ENCODE peak calls at places on chromosomes 16 and 17, in six cellular contexts. Q, W, U, P, N and M are unnamed samples.

GRCh38 chr17:75295220-75296158 is 6.3 kb upstream of the SLC25A19 start:
- DNase-seq in Q (no peak), W (no peak), U (peak; percentile 73), P (peak; percentile 69), N (no peak), M (no peak)

GRCh38 chr17:62100050-62100449 is 35.0 kb upstream of the MED13 start:
- DNase-seq in Q (no peak), W (no peak), U (no peak), P (no peak), N (no peak), M (no peak)

GRCh38 chr17:75689441-75689873 is 22.3 kb downstream of the SAP30BP start:
- DNase-seq in Q (no peak), W (no peak), U (peak; percentile 37), P (peak; percentile 80), N (peak; percentile 11), M (no peak)

GRCh38 chr17:51260960-51261958 is 913 bp downstream of the UTP18 start:
- DNase-seq in Q (no peak), W (peak; percentile 57), U (peak; percentile 79), P (peak; percentile 77), N (peak; percentile 88), M (no peak)

GRCh38 chr16:85598141-85598540 is 15.0 kb upstream of the GSE1 start:
- DNase-seq in Q (no peak), W (no peak), U (no peak), P (no peak), N (no peak), M (no peak)

GRCh38 chr17:79622201-79622601 is 11.3 kb upstream of the RBFOX3 start:
- DNase-seq in Q (no peak), W (peak; percentile 4), U (no peak), P (no peak), N (peak; percentile 22), M (no peak)

GRCh38 chr17:20935740-20936139 is 107.1 kb downstream of the USP22 start:
- DNase-seq in Q (peak; percentile 83), W (no peak), U (no peak), P (no peak), N (no peak), M (no peak)

GRCh38 chr16:72886366-72886974 is 161.5 kb downstream of the ZFHX3 start:
- DNase-seq in Q (no peak), W (no peak), U (no peak), P (no peak), N (no peak), M (no peak)

GRCh38 chr17:17609121-17609520 is 17.6 kb upstream of the PEMT start:
- DNase-seq in Q (no peak), W (no peak), U (no peak), P (no peak), N (no peak), M (no peak)

GRCh38 chr16:75108792-75109731 is 7.5 kb downstream of the LDHD start:
- DNase-seq in Q (peak; percentile 90), W (peak; percentile 82), U (no peak), P (peak; percentile 92), N (peak; percentile 76), M (peak; percentile 72)

GRCh38 chr16:9447195-9447551 is 355.7 kb downstream of the HAPSTR1 start:
- DNase-seq in Q (no peak), W (peak; percentile 74), U (no peak), P (no peak), N (no peak), M (no peak)

GRCh38 chr17:65362826-65363225 is 198.6 kb downstream of the AXIN2 start:
- DNase-seq in Q (no peak), W (no peak), U (no peak), P (no peak), N (no peak), M (no peak)

GRCh38 chr16:79009911-79010310 is 590.6 kb downstream of the MAF start:
- DNase-seq in Q (no peak), W (no peak), U (no peak), P (no peak), N (no peak), M (no peak)

GRCh38 chr17:73552300-73553088 is 91.8 kb downstream of the SDK2 start:
- DNase-seq in Q (no peak), W (no peak), U (no peak), P (no peak), N (no peak), M (no peak)

GRCh38 chr16:26992661-26993365 is 73.9 kb upstream of the C16orf82 start:
- DNase-seq in Q (no peak), W (no peak), U (no peak), P (no peak), N (no peak), M (no peak)

GRCh38 chr16:77406680-77407079 is 28.2 kb downstream of the ADAMTS18 start:
- DNase-seq in Q (no peak), W (no peak), U (no peak), P (no peak), N (no peak), M (no peak)

GRCh38 chr17:44097110-44097810 is 26.2 kb downstream of the HDAC5 start:
- DNase-seq in Q (peak; percentile 58), W (peak; percentile 79), U (no peak), P (no peak), N (no peak), M (no peak)

GRCh38 chr16:88287219-88287618 is 95.5 kb upstream of the ZNF469 start:
- DNase-seq in Q (no peak), W (no peak), U (no peak), P (peak; percentile 77), N (no peak), M (no peak)

GRCh38 chr17:62750502-62751349 is 57.4 kb downstream of the MARCHF10 start:
- DNase-seq in Q (peak; percentile 24), W (no peak), U (no peak), P (no peak), N (no peak), M (no peak)

GRCh38 chr17:72479113-72479512 is 358.3 kb downstream of the SOX9 start:
- DNase-seq in Q (no peak), W (no peak), U (no peak), P (no peak), N (no peak), M (no peak)

GRCh38 chr16:7458144-7458543 is 125.5 kb downstream of the RBFOX1 start:
- DNase-seq in Q (no peak), W (no peak), U (no peak), P (no peak), N (no peak), M (no peak)

GRCh38 chr17:6187836-6188235 is 117.7 kb downstream of the WSCD1 start:
- DNase-seq in Q (peak; percentile 5), W (no peak), U (no peak), P (no peak), N (no peak), M (no peak)

GRCh38 chr17:6184508-6184907 is 114.3 kb downstream of the WSCD1 start:
- DNase-seq in Q (no peak), W (no peak), U (no peak), P (no peak), N (no peak), M (no peak)

GRCh38 chr17:6191405-6192095 is 121.4 kb downstream of the WSCD1 start:
- DNase-seq in Q (no peak), W (no peak), U (no peak), P (no peak), N (no peak), M (no peak)

DNA sequence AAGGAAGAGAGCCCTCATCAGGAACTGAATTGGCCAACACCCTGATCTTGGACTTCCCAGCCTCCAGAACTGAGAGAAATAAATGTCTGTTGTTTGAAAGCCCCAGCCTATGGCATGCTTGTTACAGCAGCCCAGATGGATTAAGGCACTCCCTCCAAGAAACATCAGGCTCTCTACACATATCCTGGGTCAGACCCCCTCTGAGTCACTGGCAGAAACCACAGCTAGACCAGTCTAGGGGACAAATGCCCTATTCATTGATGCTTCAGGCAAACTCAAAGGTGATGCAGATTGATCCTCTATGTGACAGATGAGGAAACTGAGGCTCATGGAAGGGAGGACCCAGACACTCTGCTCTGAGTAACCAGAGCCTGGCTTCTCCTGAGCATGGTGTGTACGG is 116.8 kb downstream of the WSCD1 start:
- DNase-seq in Q (no peak), W (no peak), U (no peak), P (no peak), N (no peak), M (no peak)
- TF ChIP-seq CTCF in Q (no peak), W (no peak), U (no peak), P (no peak), N (no peak), M (no peak)

GRCh38 chr17:66971730-66972441 is 7.4 kb downstream of the CACNG4 start:
- DNase-seq in Q (no peak), W (no peak), U (no peak), P (no peak), N (no peak), M (no peak)
- TF ChIP-seq CTCF in Q (no peak), W (no peak), U (no peak), P (no peak), N (no peak), M (no peak)

DNA sequence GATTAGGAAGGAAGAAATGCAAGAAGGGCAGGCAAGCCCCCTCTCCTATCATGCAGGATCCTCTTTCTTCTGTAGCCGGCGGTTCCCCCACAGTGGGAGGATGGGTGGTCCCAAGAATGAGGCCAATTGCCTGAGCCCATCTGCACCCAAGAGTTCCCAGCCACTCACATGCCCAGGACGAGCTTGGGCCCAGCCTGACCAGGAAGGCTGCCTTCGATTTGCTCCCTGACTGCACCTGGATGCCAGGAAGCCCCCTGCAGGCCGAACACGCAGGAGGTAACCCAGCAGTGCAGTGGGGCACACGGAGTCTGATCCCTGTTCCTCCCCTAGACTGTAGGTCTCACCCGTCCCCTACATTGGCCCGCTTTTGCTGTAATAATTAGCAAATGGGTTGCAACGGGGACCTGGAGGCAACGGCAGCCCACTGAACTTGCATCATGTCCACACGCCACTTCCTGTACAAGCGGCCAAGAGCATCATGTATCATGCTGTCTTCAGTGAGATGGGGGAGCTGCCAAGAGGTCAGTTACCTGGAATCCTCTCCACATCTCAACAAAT is 67.5 kb downstream of the AMFR start:
- DNase-seq in Q (no peak), W (peak; percentile 15), U (peak; percentile 19), P (no peak), N (peak; percentile 28), M (no peak)
- TF ChIP-seq CTCF in Q (no peak), W (no peak), U (no peak), P (no peak), N (no peak), M (no peak)

GRCh38 chr17:82014971-82015310 is 7.7 kb downstream of the CENPX start:
- DNase-seq in Q (no peak), W (no peak), U (no peak), P (no peak), N (no peak), M (no peak)

GRCh38 chr17:82013772-82014321 is 8.8 kb downstream of the CENPX start:
- DNase-seq in Q (no peak), W (peak; percentile 56), U (no peak), P (no peak), N (no peak), M (no peak)

GRCh38 chr17:82015311-82015971 is 7.2 kb downstream of the CENPX start:
- DNase-seq in Q (no peak), W (no peak), U (no peak), P (no peak), N (no peak), M (no peak)

GRCh38 chr17:82013341-82013740 is 9.3 kb downstream of the CENPX start:
- DNase-seq in Q (no peak), W (peak; percentile 48), U (no peak), P (no peak), N (no peak), M (no peak)

GRCh38 chr17:82014432-82014831 is 8.2 kb downstream of the CENPX start:
- DNase-seq in Q (no peak), W (no peak), U (no peak), P (no peak), N (no peak), M (no peak)
- TF ChIP-seq CTCF in Q (no peak), W (no peak), U (no peak), P (no peak), N (no peak), M (no peak)